ENCODE peak calls at places on chromosomes 13 and 19, in five cellular contexts. U is HCT116, Z is H1, V is HepG2, B is GM12878. W is an unnamed sample.

GRCh38 chr13:44815507-44816074 is 173.7 kb downstream of the NUFIP1 start:
- DNase-seq in U (peak), Z (peak), V (peak), B (no peak), W (no peak)

GRCh38 chr19:38183227-38183914 is 40.7 kb downstream of the DPF1 start:
- DNase-seq in U (no peak), Z (peak), V (no peak), B (no peak), W (no peak)

GRCh38 chr13:52452470-52452869 is 2.0 kb upstream of the VPS36 start:
- DNase-seq in U (no peak), Z (no peak), V (no peak), B (no peak), W (no peak)

GRCh38 chr13:107512551-107512950 is 702.8 kb downstream of the LIG4 start:
- DNase-seq in U (no peak), Z (no peak), V (no peak), B (no peak), W (no peak)

GRCh38 chr13:29991343-29991742 is 140.9 kb upstream of the UBL3 start:
- DNase-seq in U (no peak), Z (no peak), V (no peak), B (no peak), W (no peak)

GRCh38 chr19:861756-862528 is 2.5 kb downstream of the CFD start:
- DNase-seq in U (peak), Z (peak), V (peak), B (no peak), W (peak)

GRCh38 chr13:46295531-46296464 is 84.1 kb downstream of the LRRC63 start:
- DNase-seq in U (no peak), Z (no peak), V (no peak), B (peak), W (no peak)

GRCh38 chr19:38277549-38277948 is 13.2 kb downstream of the SPINT2 start:
- DNase-seq in U (no peak), Z (no peak), V (no peak), B (no peak), W (peak)

GRCh38 chr13:20285530-20285929 is 53.4 kb upstream of the GJB6 start:
- DNase-seq in U (no peak), Z (no peak), V (no peak), B (no peak), W (no peak)

GRCh38 chr19:17952041-17952976 is 14.6 kb upstream of the KCNN1 start:
- DNase-seq in U (no peak), Z (no peak), V (no peak), B (no peak), W (no peak)

GRCh38 chr13:33110386-33110712 is 94.1 kb downstream of the KL start:
- DNase-seq in U (no peak), Z (no peak), V (no peak), B (no peak), W (no peak)

GRCh38 chr13:33111414-33112110 is 95.3 kb downstream of the KL start:
- DNase-seq in U (no peak), Z (no peak), V (peak), B (no peak), W (no peak)

GRCh38 chr13:33114146-33114545 is 97.9 kb downstream of the KL start:
- DNase-seq in U (no peak), Z (no peak), V (no peak), B (no peak), W (no peak)

GRCh38 chr13:33110713-33111413 is 94.6 kb downstream of the KL start:
- DNase-seq in U (no peak), Z (no peak), V (no peak), B (no peak), W (no peak)

DNA sequence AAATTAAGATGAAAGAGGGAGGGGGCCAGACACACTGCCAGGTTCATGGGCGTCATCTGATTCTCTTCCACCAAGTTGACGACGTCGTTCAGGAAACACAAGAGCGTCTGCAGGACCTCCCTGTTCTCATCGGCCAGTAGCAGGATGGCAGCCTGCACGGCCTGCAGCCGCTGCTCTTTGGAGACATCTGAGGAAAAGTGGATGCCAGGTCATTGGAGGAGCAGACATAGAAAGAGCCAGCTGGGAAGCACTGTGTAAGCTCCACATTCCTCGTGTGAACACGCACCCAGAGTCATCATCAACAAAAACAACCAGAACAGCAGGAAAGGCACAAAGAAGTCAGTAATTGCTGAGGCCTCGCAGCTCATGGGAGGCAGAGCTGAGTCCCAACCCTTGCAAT is 96.5 kb downstream of the KL start:
- DNase-seq in U (no peak), Z (no peak), V (no peak), B (no peak), W (no peak)
- TF ChIP-seq JUND in U (no peak), Z (no peak), V (no peak), B (no peak), W (no peak)

GRCh38 chr19:6249296-6249695 is 30.5 kb downstream of the MLLT1 start:
- DNase-seq in U (no peak), Z (no peak), V (no peak), B (no peak), W (no peak)
- TF ChIP-seq JUND in U (no peak), Z (no peak), V (no peak), B (no peak), W (no peak)

DNA sequence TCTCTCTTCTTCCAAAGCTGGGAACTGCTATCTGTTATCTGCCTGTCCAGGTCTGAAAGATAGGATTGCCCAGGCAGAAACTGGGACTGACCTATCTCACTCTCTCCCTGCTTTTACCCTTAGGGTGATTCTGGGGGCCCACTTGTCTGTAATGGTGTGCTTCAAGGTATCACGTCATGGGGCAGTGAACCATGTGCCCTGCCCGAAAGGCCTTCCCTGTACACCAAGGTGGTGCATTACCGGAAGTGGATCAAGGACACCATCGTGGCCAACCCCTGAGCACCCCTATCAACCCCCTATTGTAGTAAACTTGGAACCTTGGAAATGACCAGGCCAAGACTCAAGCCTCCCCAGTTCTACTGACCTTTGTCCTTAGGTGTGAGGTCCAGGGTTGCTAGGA is 5.1 kb downstream of the KLK3 start:
- DNase-seq in U (no peak), Z (no peak), V (no peak), B (no peak), W (no peak)
- TF ChIP-seq JUND in U (no peak), Z (no peak), V (no peak), B (no peak), W (no peak)

DNA sequence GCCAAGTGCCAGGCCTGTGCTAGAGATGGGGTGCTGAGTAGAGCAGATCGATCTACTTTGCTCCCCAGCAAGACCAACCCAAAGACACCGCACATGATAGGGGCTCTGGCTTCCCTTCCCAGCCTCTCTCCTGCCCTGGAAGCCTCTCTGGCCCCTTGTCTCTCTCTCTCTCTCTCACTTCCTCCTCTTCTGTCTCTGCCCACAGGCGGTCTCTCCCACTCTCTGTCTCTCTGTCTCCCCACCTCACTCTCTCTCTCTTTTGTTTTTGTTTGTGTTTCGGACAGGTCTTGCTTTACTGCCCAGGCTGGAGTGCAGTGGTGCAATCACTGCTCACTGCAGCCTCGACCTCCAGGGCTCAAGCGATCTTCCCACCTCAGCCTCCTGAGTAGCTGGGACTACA is 1.3 kb downstream of the SELENOV start:
- DNase-seq in U (no peak), Z (no peak), V (no peak), B (no peak), W (no peak)
- TF ChIP-seq JUND in U (no peak), Z (no peak), V (no peak), B (no peak), W (no peak)

DNA sequence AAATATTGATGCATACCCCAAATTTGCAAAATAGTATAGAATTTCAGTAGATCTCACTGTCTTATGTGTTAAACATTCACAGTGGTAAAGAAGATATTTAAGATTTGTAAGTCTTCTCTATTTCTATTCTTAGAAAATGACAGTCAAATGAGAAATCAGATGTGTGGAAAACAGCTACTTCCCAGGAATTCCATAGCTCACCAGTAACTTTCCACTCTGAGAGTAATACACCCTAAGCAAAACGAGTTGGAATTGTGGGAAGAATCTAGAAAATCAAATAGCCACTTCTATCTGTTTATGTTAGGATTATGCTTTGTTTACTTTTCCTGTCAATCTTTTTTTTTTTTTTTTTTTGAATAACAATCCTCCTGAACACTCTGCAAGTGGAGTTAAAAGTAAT is 69.1 kb downstream of the FLT1 start:
- DNase-seq in U (no peak), Z (no peak), V (no peak), B (no peak), W (no peak)
- TF ChIP-seq JUND in U (no peak), Z (no peak), V (no peak), B (no peak), W (no peak)

GRCh38 chr19:12065100-12065538 is 588 bp downstream of the ZNF844 start:
- DNase-seq in U (no peak), Z (no peak), V (no peak), B (no peak), W (peak)

GRCh38 chr19:12064266-12065099 is at the start of gene ZNF844:
- DNase-seq in U (no peak), Z (peak), V (peak), B (peak), W (peak)
- TF ChIP-seq JUND in U (no peak), Z (peak), V (no peak), B (no peak), W (no peak)

DNA sequence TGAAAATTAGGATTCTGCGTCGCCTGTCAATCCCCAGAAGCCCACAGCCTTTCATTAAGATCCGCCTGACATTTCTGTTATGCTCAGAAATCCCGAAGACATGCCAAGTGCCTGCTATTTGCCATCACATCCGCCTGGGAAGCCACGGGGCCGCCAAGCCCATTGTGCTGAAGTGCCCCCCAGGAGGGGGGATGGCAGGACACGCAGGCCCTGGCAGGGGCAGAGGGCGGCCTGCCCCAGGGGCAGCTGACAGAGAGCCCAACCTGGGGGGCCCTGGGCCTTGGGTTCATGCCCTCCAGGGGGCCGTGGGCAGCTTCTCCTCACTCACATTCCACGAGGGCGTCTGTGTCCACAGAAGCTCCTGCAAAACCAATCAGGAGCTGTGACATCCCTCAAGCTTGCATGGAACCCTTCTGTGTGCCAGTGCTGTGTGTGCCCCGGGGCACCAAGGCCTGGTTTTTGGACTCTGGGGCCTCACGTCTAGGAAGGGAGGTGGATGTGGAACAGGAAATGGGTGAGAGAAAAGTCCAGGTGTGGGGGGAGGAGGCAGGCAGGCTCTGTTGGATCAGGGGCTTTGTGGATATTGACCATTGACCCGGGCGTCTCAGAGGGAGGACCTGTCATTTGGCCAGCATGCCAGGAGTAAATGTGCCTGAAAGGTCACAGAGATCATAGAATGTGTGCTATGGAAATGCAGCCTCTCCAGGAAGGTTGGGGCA is 122.9 kb downstream of the URI1 start:
- DNase-seq in U (no peak), Z (no peak), V (no peak), B (no peak), W (no peak)
- TF ChIP-seq JUND in U (no peak), Z (no peak), V (no peak), B (no peak), W (no peak)

DNA sequence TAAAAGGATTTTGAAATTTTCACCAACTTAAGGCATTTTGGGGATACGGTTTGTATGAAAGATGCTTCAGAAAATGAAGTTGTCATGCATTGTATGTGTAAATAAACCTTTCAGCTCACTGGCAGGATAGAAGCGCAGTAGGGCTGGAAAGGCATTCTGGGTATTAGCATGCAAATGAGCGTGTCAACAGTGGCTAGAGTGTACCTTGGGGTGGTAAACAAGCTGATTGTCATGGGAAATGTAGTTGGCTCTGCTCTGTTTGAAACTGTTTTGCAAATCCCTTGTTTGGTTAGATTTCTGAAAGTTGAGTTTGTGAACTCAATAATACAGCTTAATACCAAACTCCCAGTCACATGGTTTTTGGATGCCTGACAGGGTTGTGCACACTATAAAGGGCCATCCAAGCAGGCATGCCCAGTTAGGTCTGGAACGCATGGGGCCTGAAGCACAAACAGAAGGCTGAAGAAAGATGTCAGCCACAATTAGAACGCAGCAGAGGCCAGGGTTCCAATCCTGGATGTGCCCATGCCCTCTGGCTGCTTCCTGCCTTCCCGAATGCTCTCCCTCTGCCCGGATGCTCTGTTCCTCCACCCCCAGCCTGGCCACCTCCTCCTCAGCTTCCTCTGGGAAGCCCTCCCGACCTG is 14.6 kb downstream of the GSX1 start:
- DNase-seq in U (no peak), Z (no peak), V (no peak), B (no peak), W (no peak)
- TF ChIP-seq JUND in U (no peak), Z (no peak), V (no peak), B (no peak), W (no peak)